ENCODE peak calls at places on chromosomes 4 and X, in five cellular contexts. U is iPS-NIHi11, Z is NCI-H1105, C is omental fat pad, V is HS-27A. P is an unnamed sample.

GRCh38 chr4:17072483-17072882 is 174.0 kb upstream of the LDB2 start:
- DNase-seq in V (no peak), C (no peak), U (no peak), Z (no peak), P (no peak)

GRCh38 chr4:151957163-151957562 is 196.4 kb upstream of the GATB start:
- DNase-seq in C (no peak), V (no peak), U (peak; percentile 61), Z (no peak), P (peak; percentile 8)

GRCh38 chr4:629636-629915 is 4.2 kb downstream of the PDE6B start:
- DNase-seq in U (no peak), V (no peak), Z (no peak), C (no peak), P (no peak)

GRCh38 chrX:97594825-97595224 is 711.1 kb downstream of the RPA4 start:
- DNase-seq in V (no peak), C (no peak), Z (no peak), U (no peak), P (no peak)

GRCh38 chr4:113049421-113050355 is at the start of gene ANK2:
- DNase-seq in U (peak; percentile 76), Z (peak; percentile 70), C (no peak), V (no peak), P (peak; percentile 25)

GRCh38 chrX:33357606-33358005 is 146.3 kb upstream of the DMD start:
- DNase-seq in V (no peak), Z (no peak), C (no peak), U (no peak), P (no peak)

GRCh38 chrX:8579602-8580001 is 115.0 kb downstream of the VCX3B start:
- DNase-seq in V (no peak), Z (no peak), U (no peak), C (no peak), P (no peak)

GRCh38 chrX:97704881-97705280 is 821.2 kb downstream of the RPA4 start:
- DNase-seq in C (no peak), Z (peak; percentile 50), U (no peak), V (no peak), P (no peak)

GRCh38 chrX:74349387-74349786 is 45.4 kb downstream of the ZCCHC13 start:
- DNase-seq in U (no peak), C (no peak), Z (no peak), V (peak; percentile 36), P (peak; percentile 52)

GRCh38 chrX:39752820-39753219 is 344.9 kb downstream of the BCOR start:
- DNase-seq in C (no peak), U (no peak), Z (peak; percentile 22), V (no peak), P (no peak)

GRCh38 chr4:169922632-169923276 is 103.4 kb downstream of the MFAP3L start:
- DNase-seq in Z (no peak), C (no peak), U (no peak), V (no peak), P (peak; percentile 70)

GRCh38 chrX:115906276-115906675 is 264.3 kb upstream of the AGTR2 start:
- DNase-seq in V (no peak), Z (no peak), C (no peak), U (no peak), P (no peak)

GRCh38 chrX:323721-324628 is 5.4 kb upstream of the GTPBP6 start:
- DNase-seq in Z (no peak), C (no peak), U (no peak), V (no peak), P (peak; percentile 45)

GRCh38 chr4:150173854-150174398 is 95.7 kb downstream of the DCLK2 start:
- DNase-seq in U (no peak), C (no peak), V (no peak), Z (no peak), P (no peak)

GRCh38 chr4:76637704-76638361 is 202.8 kb downstream of the SHROOM3 start:
- DNase-seq in C (no peak), V (peak; percentile 24), Z (no peak), U (no peak), P (no peak)

GRCh38 chrX:53383376-53384087 is 38.9 kb downstream of the SMC1A start:
- DNase-seq in U (no peak), C (no peak), V (no peak), Z (no peak), P (no peak)

GRCh38 chrX:129772796-129773431 is 6.8 kb upstream of the SASH3 start:
- DNase-seq in U (no peak), Z (no peak), C (no peak), V (no peak), P (no peak)

GRCh38 chr4:15144249-15144966 is 142.1 kb downstream of the CPEB2 start:
- DNase-seq in V (no peak), U (no peak), Z (peak; percentile 44), C (no peak), P (peak; percentile 29)

GRCh38 chrX:9337056-9337455 is 127.8 kb upstream of the TBL1X start:
- DNase-seq in C (no peak), Z (no peak), U (no peak), V (no peak), P (peak; percentile 74)